ENCODE peak calls at places on chromosomes 1 and 21, in six cellular contexts. B is C1 segment of cervical spinal cord, Q is Calu3, Z is ELR, P is hepatic stellate cell, M is GM04504. F is an unnamed sample.

GRCh38 chr1:219092206-219092605 is 81.5 kb upstream of the LYPLAL1 start:
- DNase-seq in B (no peak), Q (no peak), Z (peak; percentile 78), P (no peak), M (peak; percentile 38), F (peak; percentile 18)

GRCh38 chr1:213492161-213493041 is 441.4 kb downstream of the RPS6KC1 start:
- DNase-seq in B (no peak), Q (no peak), Z (no peak), P (no peak), M (no peak), F (no peak)

GRCh38 chr1:96362623-96363022 is 359.0 kb upstream of the PTBP2 start:
- DNase-seq in B (no peak), Q (peak; percentile 58), Z (peak; percentile 99), P (peak; percentile 64), M (peak; percentile 86), F (peak; percentile 99)

GRCh38 chr1:95013948-95014574 is 58.7 kb downstream of the ALG14 start:
- DNase-seq in B (no peak), Q (peak; percentile 23), Z (no peak), P (no peak), M (no peak), F (no peak)

GRCh38 chr1:208219098-208219658 is 25.0 kb downstream of the PLXNA2 start:
- DNase-seq in B (no peak), Q (no peak), Z (no peak), P (no peak), M (no peak), F (no peak)

GRCh38 chr1:209395169-209395568 is 188.3 kb upstream of the CAMK1G start:
- DNase-seq in B (no peak), Q (no peak), Z (no peak), P (no peak), M (no peak), F (no peak)

GRCh38 chr1:164914208-164914607 is 355.2 kb downstream of the PBX1 start:
- DNase-seq in B (no peak), Q (no peak), Z (no peak), P (no peak), M (peak; percentile 12), F (no peak)

GRCh38 chr1:94081566-94082344 is 39.2 kb downstream of the ABCA4 start:
- DNase-seq in B (no peak), Q (no peak), Z (peak; percentile 81), P (no peak), M (peak; percentile 91), F (peak; percentile 46)

GRCh38 chr21:35994605-35995004 is 65.7 kb downstream of the SETD4 start:
- DNase-seq in B (no peak), Q (no peak), Z (no peak), P (no peak), M (no peak), F (no peak)